ENCODE peak calls at places on chromosomes 7 and 10, in eight cellular contexts. V, N, O, K, C, B, Y and F are unnamed samples.

GRCh38 chr7:28407643-28408042 is 4.7 kb upstream of the CREB5 start:
- DNase-seq in V (no peak), N (peak), O (no peak), K (peak), C (peak), B (no peak), Y (no peak), F (no peak)

GRCh38 chr7:121126801-121127534 is 138.5 kb downstream of the CPED1 start:
- DNase-seq in V (no peak), N (no peak), O (no peak), K (peak), C (no peak), B (no peak), Y (no peak), F (no peak)

GRCh38 chr7:771241-772004 is 44.3 kb upstream of the PRKAR1B start:
- DNase-seq in V (no peak), N (peak), O (no peak), K (no peak), C (no peak), B (peak), Y (no peak), F (peak)

GRCh38 chr7:131562941-131563340 is 6.5 kb upstream of the PODXL start:
- DNase-seq in V (no peak), N (no peak), O (no peak), K (peak), C (no peak), B (no peak), Y (no peak), F (no peak)

GRCh38 chr10:125116652-125117310 is 43.6 kb downstream of the CTBP2 start:
- DNase-seq in V (no peak), N (no peak), O (no peak), K (peak), C (no peak), B (no peak), Y (no peak), F (no peak)

GRCh38 chr7:127578036-127578684 is 7.2 kb downstream of the GCC1 start:
- DNase-seq in V (no peak), N (no peak), O (no peak), K (peak), C (no peak), B (no peak), Y (no peak), F (no peak)

GRCh38 chr10:17396004-17396403 is 58.4 kb downstream of the ST8SIA6 start:
- DNase-seq in V (no peak), N (no peak), O (no peak), K (no peak), C (no peak), B (no peak), Y (no peak), F (no peak)

GRCh38 chr7:111232249-111233084 is 141.5 kb downstream of the LRRN3 start:
- DNase-seq in V (no peak), N (no peak), O (no peak), K (peak), C (no peak), B (no peak), Y (no peak), F (no peak)

GRCh38 chr7:28169166-28169713 is 11.4 kb downstream of the JAZF1 start:
- DNase-seq in V (no peak), N (peak), O (no peak), K (peak), C (no peak), B (no peak), Y (no peak), F (no peak)

GRCh38 chr7:46173526-46174191 is 252.6 kb upstream of the IGFBP3 start:
- DNase-seq in V (no peak), N (no peak), O (no peak), K (no peak), C (no peak), B (no peak), Y (no peak), F (no peak)

GRCh38 chr10:124392651-124393342 is 25.9 kb downstream of the OAT start:
- DNase-seq in V (no peak), N (no peak), O (no peak), K (no peak), C (no peak), B (peak), Y (no peak), F (peak)

GRCh38 chr10:44966816-44967509 is 7.4 kb downstream of the RASSF4 start:
- DNase-seq in V (no peak), N (no peak), O (no peak), K (no peak), C (no peak), B (no peak), Y (no peak), F (no peak)

GRCh38 chr7:156816943-156817572 is 75.9 kb downstream of the LMBR1 start:
- DNase-seq in V (no peak), N (peak), O (no peak), K (peak), C (no peak), B (no peak), Y (no peak), F (no peak)

GRCh38 chr10:124251317-124251716 is 157.9 kb upstream of the CHST15 start:
- DNase-seq in V (no peak), N (no peak), O (no peak), K (no peak), C (no peak), B (no peak), Y (no peak), F (no peak)

GRCh38 chr7:140525741-140526140 is 46.4 kb upstream of the MKRN1 start:
- DNase-seq in V (no peak), N (no peak), O (no peak), K (peak), C (peak), B (no peak), Y (no peak), F (no peak)

GRCh38 chr7:35781200-35781701 is 19.6 kb upstream of the SEPTIN7 start:
- DNase-seq in V (no peak), N (no peak), O (no peak), K (peak), C (no peak), B (no peak), Y (no peak), F (no peak)

GRCh38 chr7:28862876-28863275 is 95.3 kb downstream of the TRIL start:
- DNase-seq in V (no peak), N (no peak), O (no peak), K (peak), C (no peak), B (no peak), Y (no peak), F (no peak)